ENCODE peak calls at places on chromosomes 4 and X, in eight cellular contexts. One of them, this sample, is unnamed.

GRCh38 chr4:16443504-16444088 is 217.3 kb upstream of the TAPT1 start:
- DNase-seq in sigmoid colon: no peak
- DNase-seq in breast epithelium: no peak
- DNase-seq in NB4: peak
- DNase-seq in upper lobe of left lung: no peak
- DNase-seq in AG04449: no peak
- DNase-seq in MM.1S: peak
- DNase-seq in brain microvascular endothelial cell: peak
- DNase-seq in this sample: peak

GRCh38 chr4:120555058-120555457 is 367.5 kb downstream of the PRDM5 start:
- DNase-seq in sigmoid colon: no peak
- DNase-seq in breast epithelium: no peak
- DNase-seq in NB4: no peak
- DNase-seq in upper lobe of left lung: no peak
- DNase-seq in AG04449: no peak
- DNase-seq in MM.1S: no peak
- DNase-seq in brain microvascular endothelial cell: no peak
- DNase-seq in this sample: no peak

GRCh38 chrX:13607356-13607995 is 38.1 kb downstream of the EGFL6 start:
- DNase-seq in sigmoid colon: no peak
- DNase-seq in breast epithelium: no peak
- DNase-seq in NB4: no peak
- DNase-seq in upper lobe of left lung: no peak
- DNase-seq in AG04449: no peak
- DNase-seq in MM.1S: no peak
- DNase-seq in brain microvascular endothelial cell: no peak
- DNase-seq in this sample: no peak

GRCh38 chr4:1767058-1767769 is 25.9 kb upstream of the FGFR3 start:
- DNase-seq in sigmoid colon: no peak
- DNase-seq in breast epithelium: no peak
- DNase-seq in NB4: peak
- DNase-seq in upper lobe of left lung: no peak
- DNase-seq in AG04449: no peak
- DNase-seq in MM.1S: no peak
- DNase-seq in brain microvascular endothelial cell: no peak
- DNase-seq in this sample: no peak

GRCh38 chrX:154308108-154308946 is 12.7 kb downstream of the TKTL1 start:
- DNase-seq in sigmoid colon: peak
- DNase-seq in breast epithelium: peak
- DNase-seq in NB4: peak
- DNase-seq in upper lobe of left lung: no peak
- DNase-seq in AG04449: no peak
- DNase-seq in MM.1S: peak
- DNase-seq in brain microvascular endothelial cell: peak
- DNase-seq in this sample: peak

GRCh38 chr4:37562592-37562991 is 123.6 kb downstream of the RELL1 start:
- DNase-seq in sigmoid colon: no peak
- DNase-seq in breast epithelium: no peak
- DNase-seq in NB4: no peak
- DNase-seq in upper lobe of left lung: no peak
- DNase-seq in AG04449: no peak
- DNase-seq in MM.1S: no peak
- DNase-seq in brain microvascular endothelial cell: peak
- DNase-seq in this sample: no peak

GRCh38 chrX:71111141-71111843 is at the start of gene IL2RG:
- DNase-seq in sigmoid colon: no peak
- DNase-seq in breast epithelium: no peak
- DNase-seq in NB4: peak
- DNase-seq in upper lobe of left lung: no peak
- DNase-seq in AG04449: no peak
- DNase-seq in MM.1S: peak
- DNase-seq in brain microvascular endothelial cell: no peak
- DNase-seq in this sample: peak

GRCh38 chr4:108116423-108117168 is 52.1 kb downstream of the LEF1 start:
- DNase-seq in sigmoid colon: no peak
- DNase-seq in breast epithelium: no peak
- DNase-seq in NB4: no peak
- DNase-seq in upper lobe of left lung: no peak
- DNase-seq in AG04449: no peak
- DNase-seq in MM.1S: no peak
- DNase-seq in brain microvascular endothelial cell: no peak
- DNase-seq in this sample: no peak

GRCh38 chr4:61923179-61923578 is 723.1 kb downstream of the ADGRL3 start:
- DNase-seq in sigmoid colon: no peak
- DNase-seq in breast epithelium: no peak
- DNase-seq in NB4: no peak
- DNase-seq in upper lobe of left lung: no peak
- DNase-seq in AG04449: no peak
- DNase-seq in MM.1S: no peak
- DNase-seq in brain microvascular endothelial cell: no peak
- DNase-seq in this sample: no peak

GRCh38 chrX:7201481-7201880 is 53.5 kb upstream of the PUDP start:
- DNase-seq in sigmoid colon: no peak
- DNase-seq in breast epithelium: no peak
- DNase-seq in NB4: no peak
- DNase-seq in upper lobe of left lung: no peak
- DNase-seq in AG04449: no peak
- DNase-seq in MM.1S: no peak
- DNase-seq in brain microvascular endothelial cell: no peak
- DNase-seq in this sample: no peak

GRCh38 chr4:52588771-52589591 is 70.1 kb downstream of the USP46 start:
- DNase-seq in sigmoid colon: no peak
- DNase-seq in breast epithelium: peak
- DNase-seq in NB4: peak
- DNase-seq in upper lobe of left lung: no peak
- DNase-seq in AG04449: peak
- DNase-seq in MM.1S: no peak
- DNase-seq in brain microvascular endothelial cell: peak
- DNase-seq in this sample: no peak

GRCh38 chr4:1098311-1098925 is 14.9 kb downstream of the RNF212 start:
- DNase-seq in sigmoid colon: no peak
- DNase-seq in breast epithelium: no peak
- DNase-seq in NB4: no peak
- DNase-seq in upper lobe of left lung: no peak
- DNase-seq in AG04449: no peak
- DNase-seq in MM.1S: no peak
- DNase-seq in brain microvascular endothelial cell: no peak
- DNase-seq in this sample: no peak

GRCh38 chr4:122914938-122915337 is 7.5 kb downstream of the NUDT6 start:
- DNase-seq in sigmoid colon: no peak
- DNase-seq in breast epithelium: no peak
- DNase-seq in NB4: no peak
- DNase-seq in upper lobe of left lung: no peak
- DNase-seq in AG04449: no peak
- DNase-seq in MM.1S: no peak
- DNase-seq in brain microvascular endothelial cell: peak
- DNase-seq in this sample: no peak

DNA sequence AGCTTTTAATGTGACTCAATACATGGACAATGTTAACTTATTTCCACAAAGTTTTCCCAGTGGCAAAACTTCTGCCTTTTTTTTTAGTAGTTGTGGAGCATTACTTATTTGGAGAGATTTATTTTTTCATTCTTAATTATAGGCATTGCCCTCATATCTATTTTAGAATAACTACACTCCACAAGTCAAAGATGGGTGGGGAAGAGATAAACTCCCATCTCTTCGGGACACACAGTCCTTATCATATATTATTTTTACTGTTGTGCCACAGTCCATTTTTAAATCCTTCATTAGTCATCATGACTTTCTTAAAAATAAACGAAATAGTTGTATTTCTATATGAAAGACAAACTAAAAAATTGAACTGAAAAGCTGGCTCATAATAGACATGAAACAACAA is 1.2 kb downstream of the DMD start:
- DNase-seq in sigmoid colon: no peak
- DNase-seq in breast epithelium: no peak
- DNase-seq in NB4: no peak
- DNase-seq in upper lobe of left lung: no peak
- DNase-seq in AG04449: no peak
- DNase-seq in MM.1S: no peak
- DNase-seq in brain microvascular endothelial cell: no peak
- DNase-seq in this sample: no peak
- H3K4me3 ChIP-seq in sigmoid colon: peak
- H3K4me3 ChIP-seq in breast epithelium: peak
- H3K4me3 ChIP-seq in NB4: no peak
- H3K4me3 ChIP-seq in upper lobe of left lung: peak
- H3K4me3 ChIP-seq in AG04449: peak
- H3K4me3 ChIP-seq in MM.1S: no peak
- H3K4me3 ChIP-seq in brain microvascular endothelial cell: peak
- H3K4me3 ChIP-seq in this sample: no peak

GRCh38 chr4:146059153-146059552 is 116.4 kb upstream of the LSM6 start:
- DNase-seq in sigmoid colon: no peak
- DNase-seq in breast epithelium: no peak
- DNase-seq in NB4: peak
- DNase-seq in upper lobe of left lung: no peak
- DNase-seq in AG04449: no peak
- DNase-seq in MM.1S: no peak
- DNase-seq in brain microvascular endothelial cell: no peak
- DNase-seq in this sample: no peak
- H3K4me3 ChIP-seq in sigmoid colon: no peak
- H3K4me3 ChIP-seq in breast epithelium: no peak
- H3K4me3 ChIP-seq in NB4: no peak
- H3K4me3 ChIP-seq in upper lobe of left lung: no peak
- H3K4me3 ChIP-seq in AG04449: no peak
- H3K4me3 ChIP-seq in MM.1S: no peak
- H3K4me3 ChIP-seq in brain microvascular endothelial cell: no peak
- H3K4me3 ChIP-seq in this sample: no peak

GRCh38 chrX:41688154-41688553 is 619 bp upstream of the GPR34 start:
- DNase-seq in sigmoid colon: no peak
- DNase-seq in breast epithelium: no peak
- DNase-seq in NB4: peak
- DNase-seq in upper lobe of left lung: no peak
- DNase-seq in AG04449: no peak
- DNase-seq in MM.1S: no peak
- DNase-seq in brain microvascular endothelial cell: no peak
- DNase-seq in this sample: no peak

GRCh38 chrX:41686788-41687187 is 2.0 kb upstream of the GPR34 start:
- DNase-seq in sigmoid colon: no peak
- DNase-seq in breast epithelium: no peak
- DNase-seq in NB4: peak
- DNase-seq in upper lobe of left lung: no peak
- DNase-seq in AG04449: no peak
- DNase-seq in MM.1S: no peak
- DNase-seq in brain microvascular endothelial cell: no peak
- DNase-seq in this sample: no peak

GRCh38 chrX:41692162-41692749 is 3.5 kb downstream of the GPR34 start:
- DNase-seq in sigmoid colon: no peak
- DNase-seq in breast epithelium: no peak
- DNase-seq in NB4: no peak
- DNase-seq in upper lobe of left lung: no peak
- DNase-seq in AG04449: peak
- DNase-seq in MM.1S: no peak
- DNase-seq in brain microvascular endothelial cell: peak
- DNase-seq in this sample: no peak

GRCh38 chrX:41688835-41689234 is at the start of gene GPR34:
- DNase-seq in sigmoid colon: no peak
- DNase-seq in breast epithelium: no peak
- DNase-seq in NB4: peak
- DNase-seq in upper lobe of left lung: no peak
- DNase-seq in AG04449: no peak
- DNase-seq in MM.1S: no peak
- DNase-seq in brain microvascular endothelial cell: no peak
- DNase-seq in this sample: peak

DNA sequence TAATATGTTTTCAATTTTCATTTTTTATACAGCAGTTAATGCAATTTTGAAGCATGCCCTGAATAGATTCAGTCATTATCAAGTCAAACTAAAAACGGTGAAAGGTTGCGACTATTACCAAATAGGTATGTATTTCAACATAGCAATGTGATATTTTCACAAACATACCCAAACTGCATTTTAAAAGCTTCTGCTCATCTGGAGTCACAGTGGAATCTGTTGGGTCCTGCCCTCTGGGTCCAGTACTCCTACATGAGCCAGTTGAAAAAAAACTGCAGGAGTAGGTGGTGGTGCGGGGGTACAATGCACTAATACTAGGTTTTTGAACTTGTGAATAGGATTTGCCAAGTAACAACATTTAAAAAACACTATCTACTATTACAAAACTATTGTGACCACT is 938 bp downstream of the GPR34 start:
- DNase-seq in sigmoid colon: no peak
- DNase-seq in breast epithelium: no peak
- DNase-seq in NB4: no peak
- DNase-seq in upper lobe of left lung: no peak
- DNase-seq in AG04449: no peak
- DNase-seq in MM.1S: no peak
- DNase-seq in brain microvascular endothelial cell: no peak
- DNase-seq in this sample: no peak
- H3K4me3 ChIP-seq in sigmoid colon: peak
- H3K4me3 ChIP-seq in breast epithelium: no peak
- H3K4me3 ChIP-seq in NB4: no peak
- H3K4me3 ChIP-seq in upper lobe of left lung: no peak
- H3K4me3 ChIP-seq in AG04449: no peak
- H3K4me3 ChIP-seq in MM.1S: no peak
- H3K4me3 ChIP-seq in brain microvascular endothelial cell: no peak
- H3K4me3 ChIP-seq in this sample: no peak

GRCh38 chrX:130885508-130885907 is 17.5 kb downstream of the ENOX2 start:
- DNase-seq in sigmoid colon: no peak
- DNase-seq in breast epithelium: no peak
- DNase-seq in NB4: no peak
- DNase-seq in upper lobe of left lung: no peak
- DNase-seq in AG04449: no peak
- DNase-seq in MM.1S: no peak
- DNase-seq in brain microvascular endothelial cell: no peak
- DNase-seq in this sample: no peak

GRCh38 chrX:130884627-130885026 is 18.4 kb downstream of the ENOX2 start:
- DNase-seq in sigmoid colon: no peak
- DNase-seq in breast epithelium: no peak
- DNase-seq in NB4: no peak
- DNase-seq in upper lobe of left lung: no peak
- DNase-seq in AG04449: no peak
- DNase-seq in MM.1S: no peak
- DNase-seq in brain microvascular endothelial cell: no peak
- DNase-seq in this sample: no peak

GRCh38 chrX:130887392-130887791 is 15.6 kb downstream of the ENOX2 start:
- DNase-seq in sigmoid colon: no peak
- DNase-seq in breast epithelium: no peak
- DNase-seq in NB4: no peak
- DNase-seq in upper lobe of left lung: no peak
- DNase-seq in AG04449: no peak
- DNase-seq in MM.1S: no peak
- DNase-seq in brain microvascular endothelial cell: no peak
- DNase-seq in this sample: no peak

GRCh38 chrX:130885996-130886395 is 17.0 kb downstream of the ENOX2 start:
- DNase-seq in sigmoid colon: no peak
- DNase-seq in breast epithelium: no peak
- DNase-seq in NB4: no peak
- DNase-seq in upper lobe of left lung: no peak
- DNase-seq in AG04449: no peak
- DNase-seq in MM.1S: no peak
- DNase-seq in brain microvascular endothelial cell: no peak
- DNase-seq in this sample: no peak
- H3K4me3 ChIP-seq in sigmoid colon: no peak
- H3K4me3 ChIP-seq in breast epithelium: no peak
- H3K4me3 ChIP-seq in NB4: no peak
- H3K4me3 ChIP-seq in upper lobe of left lung: no peak
- H3K4me3 ChIP-seq in AG04449: no peak
- H3K4me3 ChIP-seq in MM.1S: no peak
- H3K4me3 ChIP-seq in brain microvascular endothelial cell: no peak
- H3K4me3 ChIP-seq in this sample: no peak